ENCODE peak calls at places on chromosomes 3 and 15, in ten cellular contexts. B, C, L, W, K, H, F, Z, V and O are unnamed samples.

GRCh38 chr3:194283218-194284006 is 67.7 kb downstream of the CPN2 start:
- DNase-seq in W (no peak), L (peak; percentile 59), C (no peak), F (no peak), B (no peak), H (peak; percentile 85), Z (no peak), K (no peak), V (peak; percentile 58), O (no peak)

GRCh38 chr3:17091895-17092294 is 207.1 kb downstream of the PLCL2 start:
- DNase-seq in V (no peak), W (no peak), L (no peak), K (no peak), H (no peak), C (no peak), F (no peak), Z (no peak), B (no peak), O (peak; percentile 9)

GRCh38 chr3:8497582-8497981 is 4.0 kb upstream of the LMCD1 start:
- DNase-seq in L (no peak), C (no peak), H (no peak), B (no peak), K (no peak), V (no peak), Z (no peak), W (no peak), F (no peak), O (peak; percentile 71)

GRCh38 chr3:17580901-17581300 is 161.5 kb downstream of the TBC1D5 start:
- DNase-seq in L (no peak), H (no peak), C (no peak), Z (no peak), B (no peak), V (no peak), K (no peak), W (no peak), F (no peak), O (no peak)

GRCh38 chr15:76501726-76502125 is 165.2 kb downstream of the ISL2 start:
- DNase-seq in L (no peak), C (no peak), W (no peak), B (no peak), Z (no peak), H (peak; percentile 12), K (no peak), V (no peak), F (no peak), O (peak; percentile 45)

GRCh38 chr3:139301183-139301582 is 42.6 kb upstream of the MRPS22 start:
- DNase-seq in C (no peak), K (no peak), F (no peak), V (no peak), B (no peak), W (no peak), Z (no peak), H (no peak), L (no peak), O (peak; percentile 28)

GRCh38 chr15:90221251-90221900 is 12.4 kb downstream of the CIB1 start:
- DNase-seq in F (no peak), H (peak; percentile 95), W (peak; percentile 52), B (peak; percentile 81), Z (no peak), V (no peak), C (peak; percentile 59), K (peak; percentile 87), L (peak; percentile 85), O (peak; percentile 87)

GRCh38 chr15:65634381-65634780 is 12.6 kb downstream of the SLC24A1 start:
- DNase-seq in B (no peak), F (no peak), K (no peak), W (no peak), Z (no peak), C (no peak), H (no peak), L (no peak), V (no peak), O (no peak)